ENCODE peak calls at places on chromosomes 13 and 19, in seven cellular contexts. W is endothelial cell; H is mesenchymal stem cell; V is fibroblast of gingiva; R is AML-193; N is skeletal muscle cell; O is activated naive CD4-positive, alpha-beta T cell treated with anti-CD3 and anti-CD28 coated beads, Interleukin-2, amount 10 ng/mL, durations not matched to agents 7 days and 5 days. L is an unnamed sample.

GRCh38 chr13:112759053-112759452 is 69.2 kb downstream of the ATP11A start:
- DNase-seq in R (no peak), O (peak), H (no peak), W (peak), N (no peak), V (no peak), L (no peak)

GRCh38 chr19:37987356-37988332 is 80.6 kb downstream of the SIPA1L3 start:
- DNase-seq in V (no peak), R (no peak), O (no peak), W (peak), H (no peak), N (no peak), L (no peak)

GRCh38 chr19:30071871-30072270 is 129.8 kb downstream of the URI1 start:
- DNase-seq in N (no peak), V (no peak), O (no peak), R (no peak), H (no peak), W (no peak), L (no peak)

GRCh38 chr19:1746401-1747284 is 6.7 kb upstream of the ONECUT3 start:
- DNase-seq in N (no peak), V (no peak), R (no peak), O (no peak), H (peak), W (no peak), L (no peak)

GRCh38 chr19:1312732-1313694 is 27.3 kb downstream of the EFNA2 start:
- DNase-seq in W (no peak), V (no peak), N (no peak), R (no peak), H (peak), O (no peak), L (peak)

GRCh38 chr19:53057904-53058579 is 13.5 kb downstream of the ERVV-2 start:
- DNase-seq in W (peak), H (no peak), O (peak), R (no peak), N (no peak), V (no peak), L (peak)

GRCh38 chr19:33458807-33459206 is 62.8 kb downstream of the PEPD start:
- DNase-seq in O (no peak), R (no peak), V (no peak), N (no peak), H (no peak), W (no peak), L (no peak)

GRCh38 chr13:110583178-110583865 is 21.8 kb upstream of the RAB20 start:
- DNase-seq in H (no peak), O (no peak), R (no peak), W (no peak), N (no peak), V (no peak), L (no peak)

GRCh38 chr19:29503140-29503758 is 22.5 kb upstream of the VSTM2B start:
- DNase-seq in O (no peak), V (no peak), W (no peak), H (no peak), R (no peak), N (no peak), L (no peak)

GRCh38 chr19:31338069-31338767 is 11.0 kb downstream of the TSHZ3 start:
- DNase-seq in H (peak), R (peak), V (peak), W (peak), O (peak), N (peak), L (no peak)

GRCh38 chr13:109784590-109785140 is 1.7 kb downstream of the IRS2 start:
- DNase-seq in H (peak), R (peak), W (peak), O (peak), N (no peak), V (peak), L (peak)

GRCh38 chr19:45629704-45630103 is 9.5 kb downstream of the EML2 start:
- DNase-seq in N (no peak), O (no peak), V (no peak), R (no peak), H (no peak), W (no peak), L (no peak)

GRCh38 chr13:21060063-21060826 is 1.1 kb downstream of the LATS2 start:
- DNase-seq in O (no peak), W (peak), N (no peak), V (peak), H (peak), R (no peak), L (no peak)

GRCh38 chr13:42255854-42256253 is 16.1 kb upstream of the AKAP11 start:
- DNase-seq in O (no peak), W (no peak), V (no peak), H (no peak), R (no peak), N (no peak), L (no peak)

GRCh38 chr19:45676851-45677263 is 8.8 kb downstream of the GIPR start:
- DNase-seq in W (no peak), H (no peak), O (peak), N (no peak), V (no peak), R (no peak), L (no peak)

GRCh38 chr13:51532736-51533197 is 51.5 kb upstream of the WDFY2 start:
- DNase-seq in R (no peak), H (no peak), V (no peak), W (no peak), O (no peak), N (no peak), L (no peak)

GRCh38 chr13:59269476-59269875 is 894.3 kb downstream of the DIAPH3 start:
- DNase-seq in R (no peak), O (no peak), V (peak), H (peak), N (peak), W (no peak), L (no peak)